ENCODE peak calls at places on chromosome X, in six cellular contexts. U is IMR-90, L is mesenchymal stem cell, E is H9, B is mesendoderm, Q is trophoblast cell. J is an unnamed sample.

GRCh38 chrX:47749185-47749967 is 87.3 kb upstream of the ZNF81 start:
- DNase-seq in U (peak), Q (no peak), L (peak), B (no peak), E (no peak), J (no peak)

GRCh38 chrX:119218198-119218597 is 17.9 kb upstream of the PGRMC1 start:
- DNase-seq in E (no peak), Q (no peak), U (peak), B (no peak), L (no peak), J (no peak)

GRCh38 chrX:132217203-132218073 is 1.8 kb downstream of the RAP2C start:
- DNase-seq in B (peak), U (peak), L (peak), Q (peak), E (peak), J (peak)

GRCh38 chrX:329291-329910 is 10.8 kb upstream of the GTPBP6 start:
- DNase-seq in U (no peak), L (no peak), B (no peak), Q (no peak), E (no peak), J (no peak)

GRCh38 chrX:105822138-105823091 is at the start of gene NRK:
- DNase-seq in U (no peak), L (peak), E (peak), B (peak), Q (peak), J (no peak)

GRCh38 chrX:31649176-31649575 is 577.3 kb upstream of the FTHL17 start:
- DNase-seq in B (no peak), E (no peak), Q (no peak), L (no peak), U (no peak), J (no peak)

GRCh38 chrX:119067023-119067739 is 5.6 kb upstream of the CT47C1 start:
- DNase-seq in E (peak), Q (peak), U (peak), L (peak), B (peak), J (peak)

GRCh38 chrX:90026730-90027129 is 105.0 kb downstream of the TGIF2LX start:
- DNase-seq in L (no peak), E (no peak), Q (no peak), B (no peak), U (no peak), J (no peak)

GRCh38 chrX:20352504-20352903 is 85.8 kb upstream of the RPS6KA3 start:
- DNase-seq in U (no peak), B (no peak), L (no peak), Q (no peak), E (no peak), J (no peak)

DNA sequence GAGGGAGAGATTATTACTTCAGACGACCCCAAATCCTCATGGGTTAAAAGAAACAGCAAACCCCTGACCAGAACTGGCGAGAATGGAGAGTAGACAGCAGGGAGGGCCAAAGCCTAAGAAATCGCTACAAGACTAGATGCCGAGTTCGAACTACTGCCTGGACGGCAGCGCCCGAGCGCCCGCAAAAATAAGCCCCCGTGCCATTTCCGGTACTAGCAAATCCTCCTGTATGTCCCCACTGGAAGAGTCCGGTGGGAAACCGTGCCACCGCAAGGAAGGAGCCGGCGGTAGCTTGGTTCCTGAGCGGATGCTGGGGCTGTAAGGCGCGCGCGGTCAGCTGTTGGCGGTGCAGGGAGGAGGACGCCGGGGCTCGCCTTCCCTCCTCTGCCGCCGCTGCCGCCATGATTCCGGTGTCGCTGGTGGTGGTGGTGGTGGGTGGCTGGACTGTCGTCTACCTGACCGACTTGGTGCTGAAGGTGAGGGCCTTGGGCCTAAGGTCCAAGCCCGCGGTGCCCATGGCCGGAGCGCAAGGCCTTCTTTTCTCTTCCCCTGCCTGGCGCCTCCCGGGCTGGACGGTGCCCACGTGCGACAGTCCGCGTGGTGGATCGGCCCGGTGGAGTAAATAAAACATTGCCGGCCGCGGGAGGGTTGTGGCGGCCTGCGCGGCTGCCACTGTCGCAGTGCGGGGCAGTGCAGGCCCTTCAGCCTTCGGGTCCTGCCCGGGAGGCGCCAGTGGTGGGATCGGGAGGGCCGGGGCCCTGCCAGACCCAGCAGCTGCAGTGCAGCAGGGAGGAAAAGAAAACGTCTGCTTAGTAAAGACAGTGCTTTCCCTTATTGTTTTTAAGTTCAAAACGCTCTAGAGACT is at the start of gene MBTPS2:
- DNase-seq in Q (peak), U (peak), L (peak), B (peak), E (peak), J (peak)
- H3K23ac ChIP-seq in Q (no peak), U (peak), L (no peak), B (no peak), E (no peak), J (peak)

GRCh38 chrX:137547291-137547690 is 18.6 kb upstream of the ZIC3 start:
- DNase-seq in L (no peak), B (peak), U (no peak), E (peak), Q (no peak), J (no peak)

GRCh38 chrX:137548261-137548660 is 17.7 kb upstream of the ZIC3 start:
- DNase-seq in U (no peak), L (no peak), E (peak), Q (no peak), B (peak), J (no peak)

GRCh38 chrX:137549846-137550534 is 15.9 kb upstream of the ZIC3 start:
- DNase-seq in Q (no peak), U (no peak), L (no peak), E (peak), B (peak), J (no peak)

GRCh38 chrX:137550561-137551305 is 15.2 kb upstream of the ZIC3 start:
- DNase-seq in E (peak), U (no peak), L (no peak), B (peak), Q (no peak), J (no peak)

DNA sequence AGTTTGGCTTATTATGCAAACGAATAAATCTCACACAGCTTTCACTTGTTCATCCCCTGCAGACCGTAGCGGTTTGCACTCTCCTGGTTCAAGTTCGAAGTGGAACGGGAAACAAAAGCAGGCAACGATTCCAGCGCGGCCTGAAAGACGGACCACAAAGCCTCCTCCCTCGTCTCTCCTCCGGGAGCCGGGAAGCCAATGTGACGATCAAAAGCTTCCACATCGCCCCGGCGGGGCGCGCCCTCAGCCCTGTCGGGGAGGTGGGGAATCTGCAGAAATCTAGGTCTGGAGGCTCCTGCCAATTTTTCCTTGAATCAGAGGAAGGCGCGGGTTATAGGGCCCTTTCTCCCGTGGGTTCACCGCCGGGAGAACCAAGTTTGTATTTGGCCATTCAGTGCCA is 16.9 kb upstream of the ZIC3 start:
- DNase-seq in B (peak), U (no peak), Q (no peak), L (no peak), E (peak), J (no peak)
- H2BK5ac ChIP-seq in B (no peak), U (no peak), Q (no peak), L (no peak), E (no peak), J (no peak)

GRCh38 chrX:17738002-17738713 is 865 bp downstream of the SCML1 start:
- DNase-seq in Q (no peak), B (peak), L (peak), E (peak), U (peak), J (peak)

GRCh38 chrX:17736478-17736855 is 826 bp upstream of the SCML1 start:
- DNase-seq in B (no peak), U (no peak), L (no peak), E (no peak), Q (no peak), J (no peak)

GRCh38 chrX:17735396-17735795 is 1.9 kb upstream of the SCML1 start:
- DNase-seq in L (no peak), E (no peak), U (no peak), B (no peak), Q (no peak), J (no peak)

GRCh38 chrX:17737707-17738001 is 361 bp downstream of the SCML1 start:
- DNase-seq in E (no peak), U (no peak), L (no peak), B (no peak), Q (no peak), J (peak)

GRCh38 chrX:17736856-17737706 is at the start of gene SCML1:
- DNase-seq in L (peak), Q (peak), B (peak), U (peak), E (peak), J (peak)
- H2AK5ac ChIP-seq in L (no peak), Q (no peak), B (no peak), U (no peak), E (no peak), J (no peak)

GRCh38 chrX:10062980-10063379 is 93.8 kb upstream of the CLCN4 start:
- DNase-seq in L (no peak), E (no peak), B (no peak), U (no peak), Q (no peak), J (no peak)

GRCh38 chrX:10062352-10062751 is 94.4 kb upstream of the CLCN4 start:
- DNase-seq in L (no peak), B (no peak), Q (peak), E (no peak), U (no peak), J (no peak)

GRCh38 chrX:10064736-10065135 is 92.0 kb upstream of the CLCN4 start:
- DNase-seq in U (no peak), B (no peak), E (no peak), Q (no peak), L (no peak), J (no peak)
- H3K23ac ChIP-seq in U (no peak), B (no peak), E (no peak), Q (no peak), L (no peak), J (no peak)

GRCh38 chrX:137387646-137388045 is 178.3 kb upstream of the ZIC3 start:
- DNase-seq in E (no peak), U (no peak), B (no peak), Q (no peak), L (no peak), J (no peak)
- H2BK5ac ChIP-seq in E (no peak), U (no peak), B (no peak), Q (no peak), L (no peak), J (no peak)

J was measured in neuronal stem cell.